ENCODE peak calls at places on chromosomes 3 and 15, in six cellular contexts. R is K562, H is endothelial cell of umbilical vein, W is A549, X is NB4, K is HepG2. T is an unnamed sample.

GRCh38 chr3:126484662-126485061 is 9.0 kb upstream of the ZXDC start:
- DNase-seq in X (no peak), R (no peak), W (no peak), K (no peak), H (no peak), T (no peak)

GRCh38 chr15:69575387-69575786 is 122.8 kb downstream of the RPLP1 start:
- DNase-seq in R (no peak), K (no peak), X (no peak), H (no peak), W (no peak), T (no peak)

GRCh38 chr3:121592856-121593702 is at the start of gene FBXO40:
- DNase-seq in K (no peak), X (no peak), R (no peak), H (no peak), W (no peak), T (no peak)

GRCh38 chr15:59294574-59294960 is 78.1 kb downstream of the MYO1E start:
- DNase-seq in H (no peak), X (no peak), K (no peak), R (no peak), W (no peak), T (no peak)

GRCh38 chr3:53155763-53156162 is 5.2 kb upstream of the PRKCD start:
- DNase-seq in R (no peak), H (no peak), W (no peak), K (no peak), X (no peak), T (no peak)

GRCh38 chr15:77589839-77590238 is 42.9 kb downstream of the LINGO1 start:
- DNase-seq in K (peak), R (no peak), H (peak), X (no peak), W (no peak), T (no peak)

GRCh38 chr3:100089802-100090668 is 24.3 kb downstream of the FILIP1L start:
- DNase-seq in H (no peak), W (peak), K (peak), X (peak), R (peak), T (no peak)

GRCh38 chr3:98901032-98901464 is 447 bp downstream of the DCBLD2 start:
- DNase-seq in H (peak), W (no peak), R (peak), K (peak), X (peak), T (no peak)

GRCh38 chr15:23497710-23498111 is 50.7 kb upstream of the GOLGA6L2 start:
- DNase-seq in X (peak), K (no peak), H (no peak), R (peak), W (no peak), T (no peak)

GRCh38 chr3:146577662-146578061 is 27.5 kb downstream of the PLSCR5 start:
- DNase-seq in H (peak), R (peak), X (peak), K (peak), W (no peak), T (no peak)

GRCh38 chr3:113104746-113105479 is 106.4 kb upstream of the BOC start:
- DNase-seq in X (no peak), K (no peak), R (no peak), W (no peak), H (no peak), T (no peak)

GRCh38 chr3:16124636-16125035 is 49.8 kb upstream of the GALNT15 start:
- DNase-seq in H (no peak), K (no peak), W (no peak), R (no peak), X (peak), T (no peak)

GRCh38 chr3:196348698-196349097 is 10.5 kb upstream of the TM4SF19 start:
- DNase-seq in H (no peak), X (no peak), W (no peak), R (no peak), K (no peak), T (no peak)

GRCh38 chr15:22866066-22866465 is 27.6 kb downstream of the NIPA2 start:
- DNase-seq in H (no peak), K (no peak), R (no peak), W (no peak), X (peak), T (no peak)

GRCh38 chr3:141491929-141492328 is 5.1 kb downstream of the RASA2 start:
- DNase-seq in K (no peak), H (no peak), W (no peak), X (no peak), R (no peak), T (no peak)
- TF ChIP-seq MYC in K (no peak), H (no peak), W (no peak), X (no peak), R (no peak), T (no peak)

DNA sequence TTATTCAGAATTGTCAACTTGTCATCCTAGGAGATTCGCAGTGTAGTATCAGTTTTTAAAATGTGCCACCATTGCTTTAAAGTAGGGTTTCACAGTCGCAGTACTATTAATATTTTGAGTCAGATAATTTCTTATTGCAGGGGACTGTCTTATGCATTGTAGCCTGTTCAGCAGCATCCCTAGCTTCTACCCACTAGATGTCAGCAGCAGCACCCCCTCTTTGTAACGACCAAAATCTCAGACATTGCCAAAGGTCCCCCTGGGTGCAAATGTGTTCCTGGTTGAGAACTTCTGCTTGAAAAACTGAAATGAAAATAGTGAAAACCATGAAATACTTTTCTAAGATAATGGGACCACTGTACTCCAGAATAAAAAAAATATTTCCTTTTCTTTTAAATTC is 474.8 kb downstream of the CNTN3 start:
- DNase-seq in X (no peak), W (no peak), K (no peak), R (no peak), H (no peak), T (no peak)
- TF ChIP-seq MYC in X (no peak), W (no peak), K (no peak), R (no peak), H (no peak), T (no peak)

DNA sequence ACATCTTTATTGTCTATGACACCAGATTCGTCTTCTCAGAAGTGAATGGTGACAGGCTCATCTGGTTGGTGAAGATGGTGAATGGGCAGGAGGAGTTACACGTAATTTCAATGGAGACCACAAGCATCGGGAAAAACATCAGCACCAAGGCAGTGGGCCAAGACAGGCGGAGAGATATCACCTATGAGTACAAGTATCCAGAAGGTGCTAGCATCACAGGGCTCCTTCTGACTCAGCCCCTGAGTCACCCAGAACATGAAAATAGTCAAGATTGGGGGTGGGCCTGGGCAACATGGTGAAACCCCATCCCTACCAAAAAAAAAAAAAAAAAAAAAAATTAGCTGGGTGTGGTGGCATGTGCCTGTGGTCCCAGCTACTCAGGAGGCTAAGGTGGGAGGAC is 32.6 kb downstream of the TGM4 start:
- DNase-seq in H (no peak), W (no peak), R (no peak), X (no peak), K (no peak), T (no peak)
- TF ChIP-seq MYC in H (no peak), W (no peak), R (no peak), X (no peak), K (no peak), T (no peak)

DNA sequence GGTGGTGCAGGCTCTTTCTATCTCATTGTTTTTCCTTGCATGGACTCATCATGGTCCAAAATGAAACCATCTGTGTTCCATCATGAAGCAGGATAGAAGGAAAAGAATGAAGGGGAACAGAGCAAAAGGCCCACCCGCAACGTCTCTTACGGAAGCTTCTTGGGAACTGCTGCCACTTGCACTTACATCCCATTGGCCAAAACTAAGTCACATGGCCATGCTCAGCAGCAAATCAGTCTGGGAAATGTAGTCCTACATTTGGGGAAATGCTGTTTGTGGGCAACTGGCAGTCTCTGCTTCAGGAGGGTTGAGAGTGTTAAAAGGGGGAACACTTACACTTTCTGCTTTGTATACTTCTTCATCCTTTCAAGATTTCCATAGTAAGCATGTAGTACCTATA is 191.6 kb downstream of the SV2B start:
- DNase-seq in R (peak), K (no peak), W (no peak), X (peak), H (no peak), T (no peak)
- TF ChIP-seq MYC in R (no peak), K (no peak), W (no peak), X (peak), H (no peak), T (no peak)

GRCh38 chr3:132785292-132785691 is 63.1 kb upstream of the NPHP3 start:
- DNase-seq in R (no peak), H (peak), X (no peak), K (no peak), W (no peak), T (no peak)
- TF ChIP-seq MYC in R (no peak), H (no peak), X (no peak), K (no peak), W (no peak), T (no peak)

DNA sequence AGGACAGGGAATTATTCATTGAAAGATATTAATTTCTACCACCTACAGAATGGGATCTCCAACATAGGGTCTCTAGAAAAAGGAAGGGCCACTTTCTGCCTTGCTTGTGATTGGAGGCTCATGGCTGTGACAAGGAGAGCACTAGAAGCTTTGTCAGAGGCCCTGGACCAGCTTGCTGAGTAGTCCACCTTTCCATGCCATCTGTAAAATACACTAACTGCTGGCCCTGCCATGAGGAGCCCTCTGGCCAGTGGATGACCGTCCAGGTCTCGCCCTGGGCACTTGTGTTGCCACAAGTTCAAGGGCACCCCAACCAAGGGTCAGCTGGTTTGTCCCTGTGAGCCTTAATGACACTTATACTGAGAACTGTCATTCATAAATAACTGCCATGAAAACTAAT is 1.6 kb upstream of the SYNM start:
- DNase-seq in K (no peak), W (no peak), R (no peak), X (no peak), H (no peak), T (no peak)
- TF ChIP-seq MYC in K (no peak), W (no peak), R (no peak), X (no peak), H (no peak), T (no peak)

GRCh38 chr15:67165653-67166260 is 88.7 kb downstream of the AAGAB start:
- DNase-seq in X (no peak), H (peak), W (no peak), R (no peak), K (no peak), T (no peak)
- TF ChIP-seq MYC in X (no peak), H (no peak), W (no peak), R (no peak), K (no peak), T (no peak)

DNA sequence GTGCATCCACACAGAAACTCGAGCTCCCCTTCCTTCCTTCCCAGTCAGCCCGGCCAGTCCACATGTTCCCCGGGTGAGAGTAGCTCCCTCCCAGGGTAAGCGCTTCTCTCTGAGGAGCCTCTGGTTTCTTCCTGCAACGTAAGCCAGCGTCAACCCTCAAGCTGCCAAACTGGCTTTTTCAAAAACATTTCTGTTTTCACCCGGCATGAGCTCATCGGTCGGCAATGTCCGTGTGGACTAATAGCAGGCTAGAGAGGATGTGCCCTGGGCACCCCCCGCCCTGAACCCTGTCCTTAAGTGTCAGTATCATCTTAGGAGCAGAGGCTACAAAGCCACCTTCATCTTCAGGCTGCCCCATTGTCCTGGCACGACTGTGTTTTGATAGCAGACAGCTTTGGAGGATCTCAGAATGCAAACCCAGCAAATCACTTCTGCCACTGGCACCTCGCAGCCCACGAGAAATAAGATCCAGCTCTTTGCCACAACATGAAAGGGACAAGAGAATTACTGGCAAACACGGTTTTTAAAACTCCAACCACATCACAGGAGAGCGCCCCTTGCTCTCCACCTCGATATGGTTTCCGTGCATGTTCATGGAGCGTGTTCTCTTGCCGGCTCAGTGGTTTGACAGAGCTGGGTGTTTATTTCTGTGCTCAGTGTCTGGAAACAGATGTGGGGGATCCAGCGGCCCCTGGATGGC is 9.9 kb downstream of the ALDH1A3 start:
- DNase-seq in H (peak), X (no peak), K (no peak), R (no peak), W (no peak), T (no peak)
- TF ChIP-seq MYC in H (no peak), X (no peak), K (no peak), R (no peak), W (no peak), T (no peak)

DNA sequence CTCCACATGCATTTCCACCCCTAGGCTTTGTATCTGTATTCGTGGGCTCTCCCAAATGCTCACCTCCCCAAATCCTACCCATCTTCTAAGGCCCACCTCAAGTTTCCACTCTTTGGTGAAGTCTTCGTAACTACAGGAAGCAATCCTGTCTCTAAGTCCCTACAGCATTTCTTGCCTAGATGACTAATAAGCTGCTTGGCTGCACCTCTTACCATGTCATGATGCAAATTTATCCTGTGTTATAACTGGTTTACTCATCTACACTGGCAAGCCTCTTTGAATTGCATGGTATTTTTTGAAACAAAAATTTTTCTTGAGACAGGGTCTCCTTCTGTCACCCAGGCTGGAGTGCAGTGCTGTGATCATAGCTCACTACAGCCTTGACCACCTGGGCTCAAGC is 73.3 kb downstream of the SETMAR start:
- DNase-seq in W (no peak), R (no peak), H (no peak), X (no peak), K (no peak), T (no peak)
- TF ChIP-seq MYC in W (no peak), R (no peak), H (no peak), X (no peak), K (no peak), T (no peak)

T was measured in GM12878.